ENCODE peak calls at places on chromosome 5, in six cellular contexts. R is AG09309; Y is iPS DF 6.9; W is CD4-positive, alpha-beta T cell; F is cardiac muscle cell; G is HEK293T. C is an unnamed sample.

GRCh38 chr5:133401731-133402347 is 210.5 kb downstream of the FSTL4 start:
- DNase-seq in R (no peak), Y (no peak), W (no peak), F (no peak), G (no peak), C (no peak)

GRCh38 chr5:24703934-24704333 is 59.2 kb upstream of the CDH10 start:
- DNase-seq in R (no peak), Y (no peak), W (no peak), F (peak), G (no peak), C (no peak)

GRCh38 chr5:107930092-107930491 is 259.4 kb upstream of the EFNA5 start:
- DNase-seq in R (no peak), Y (no peak), W (no peak), F (no peak), G (no peak), C (no peak)

GRCh38 chr5:53943938-53944337 is 366.4 kb downstream of the ARL15 start:
- DNase-seq in R (no peak), Y (no peak), W (no peak), F (no peak), G (no peak), C (no peak)

GRCh38 chr5:176400382-176401156 is 12.0 kb downstream of the HIGD2A start:
- DNase-seq in R (no peak), Y (no peak), W (no peak), F (no peak), G (no peak), C (no peak)

GRCh38 chr5:133222979-133223378 is 171.2 kb downstream of the HSPA4 start:
- DNase-seq in R (no peak), Y (no peak), W (no peak), F (peak), G (no peak), C (no peak)

GRCh38 chr5:62742214-62742613 is 163.6 kb downstream of the LRRC70 start:
- DNase-seq in R (no peak), Y (no peak), W (no peak), F (no peak), G (no peak), C (no peak)

GRCh38 chr5:10719965-10720364 is 41.1 kb downstream of the DAP start:
- DNase-seq in R (peak), Y (no peak), W (no peak), F (no peak), G (no peak), C (peak)

C was measured in stromal cell of bone marrow.